ENCODE peak calls at places on chromosomes 11 and 22, in seven cellular contexts. One of them, this sample, is unnamed.

GRCh38 chr11:95372097-95372656 is 141.2 kb upstream of the SESN3 start:
- DNase-seq in heart right ventricle: no peak
- DNase-seq in testis: no peak
- DNase-seq in lung: no peak
- DNase-seq in endothelial cell: no peak
- DNase-seq in GM06990: no peak
- DNase-seq in coronary artery: no peak
- DNase-seq in this sample: no peak

GRCh38 chr11:10824888-10825287 is 16.2 kb upstream of the EIF4G2 start:
- DNase-seq in heart right ventricle: no peak
- DNase-seq in coronary artery: no peak
- DNase-seq in testis: no peak
- DNase-seq in lung: no peak
- DNase-seq in GM06990: no peak
- DNase-seq in endothelial cell: no peak
- DNase-seq in this sample: no peak

GRCh38 chr11:128039140-128040021 is 548.0 kb downstream of the ETS1 start:
- DNase-seq in lung: peak; percentile 51
- DNase-seq in coronary artery: no peak
- DNase-seq in GM06990: no peak
- DNase-seq in heart right ventricle: peak; percentile 21
- DNase-seq in endothelial cell: no peak
- DNase-seq in testis: no peak
- DNase-seq in this sample: no peak

GRCh38 chr22:44256085-44256484 is 56.7 kb downstream of the SHISAL1 start:
- DNase-seq in lung: no peak
- DNase-seq in GM06990: no peak
- DNase-seq in coronary artery: peak; percentile 47
- DNase-seq in testis: peak; percentile 1
- DNase-seq in endothelial cell: no peak
- DNase-seq in heart right ventricle: no peak
- DNase-seq in this sample: no peak

GRCh38 chr11:116312560-116313340 is 460.0 kb downstream of the BUD13 start:
- DNase-seq in heart right ventricle: peak; percentile 87
- DNase-seq in testis: peak; percentile 90
- DNase-seq in GM06990: no peak
- DNase-seq in lung: peak; percentile 84
- DNase-seq in coronary artery: no peak
- DNase-seq in endothelial cell: no peak
- DNase-seq in this sample: no peak

GRCh38 chr11:10293423-10294288 is at the start of gene SBF2:
- DNase-seq in heart right ventricle: peak; percentile 90
- DNase-seq in endothelial cell: peak; percentile 87
- DNase-seq in testis: peak; percentile 89
- DNase-seq in coronary artery: peak; percentile 90
- DNase-seq in lung: peak; percentile 69
- DNase-seq in GM06990: peak; percentile 75
- DNase-seq in this sample: peak; percentile 78

GRCh38 chr11:15157738-15158137 is 43.0 kb downstream of the INSC start:
- DNase-seq in coronary artery: no peak
- DNase-seq in testis: no peak
- DNase-seq in lung: no peak
- DNase-seq in heart right ventricle: no peak
- DNase-seq in endothelial cell: no peak
- DNase-seq in GM06990: no peak
- DNase-seq in this sample: no peak

GRCh38 chr11:83918471-83918870 is 632.3 kb upstream of the CCDC90B start:
- DNase-seq in lung: no peak
- DNase-seq in endothelial cell: no peak
- DNase-seq in heart right ventricle: peak; percentile 21
- DNase-seq in testis: no peak
- DNase-seq in coronary artery: no peak
- DNase-seq in GM06990: no peak
- DNase-seq in this sample: no peak

GRCh38 chr11:43812471-43812870 is 68.2 kb upstream of the ALKBH3 start:
- DNase-seq in heart right ventricle: no peak
- DNase-seq in testis: no peak
- DNase-seq in GM06990: no peak
- DNase-seq in lung: no peak
- DNase-seq in endothelial cell: no peak
- DNase-seq in coronary artery: no peak
- DNase-seq in this sample: no peak

GRCh38 chr11:43806976-43807375 is 73.7 kb upstream of the ALKBH3 start:
- DNase-seq in GM06990: no peak
- DNase-seq in endothelial cell: no peak
- DNase-seq in coronary artery: no peak
- DNase-seq in testis: no peak
- DNase-seq in heart right ventricle: no peak
- DNase-seq in lung: no peak
- DNase-seq in this sample: no peak

DNA sequence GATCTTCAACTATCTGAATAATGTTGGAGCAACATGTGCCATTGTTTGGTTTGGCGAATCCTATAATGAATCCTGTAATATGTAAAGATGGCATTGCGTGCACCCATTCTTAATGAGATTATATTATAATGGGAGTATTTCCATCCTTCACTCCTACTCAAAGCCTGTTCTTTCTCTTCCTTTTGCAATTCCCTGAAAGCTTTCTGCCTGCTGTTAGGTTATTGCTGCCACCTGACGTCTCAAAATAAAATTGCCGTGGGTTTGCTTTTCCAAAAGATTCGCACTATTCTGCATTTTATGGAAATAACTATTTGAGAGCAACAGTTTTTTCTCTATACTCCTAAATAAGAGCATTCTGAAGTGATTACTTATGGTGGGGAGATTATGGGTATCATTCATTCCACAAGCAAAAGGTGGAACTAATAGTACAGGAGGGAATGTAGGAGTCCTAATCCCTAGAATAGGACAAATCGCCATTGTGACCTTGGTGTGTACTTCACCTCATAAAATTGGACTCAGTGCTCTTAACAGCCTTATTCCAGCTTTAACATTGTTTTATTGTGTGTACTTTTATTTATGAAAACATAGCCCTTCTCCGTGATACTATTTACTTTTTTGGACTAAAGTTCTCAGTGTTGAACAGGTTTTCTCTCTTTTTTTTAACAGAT is 69.6 kb upstream of the ALKBH3 start:
- DNase-seq in testis: no peak
- DNase-seq in endothelial cell: no peak
- DNase-seq in coronary artery: no peak
- DNase-seq in GM06990: no peak
- DNase-seq in heart right ventricle: no peak
- DNase-seq in lung: no peak
- DNase-seq in this sample: no peak
- TF ChIP-seq CTCF in testis: peak; percentile 24
- TF ChIP-seq CTCF in endothelial cell: no peak
- TF ChIP-seq CTCF in coronary artery: peak; percentile 38
- TF ChIP-seq CTCF in GM06990: no peak
- TF ChIP-seq CTCF in heart right ventricle: peak; percentile 44
- TF ChIP-seq CTCF in lung: no peak
- TF ChIP-seq CTCF in this sample: no peak

DNA sequence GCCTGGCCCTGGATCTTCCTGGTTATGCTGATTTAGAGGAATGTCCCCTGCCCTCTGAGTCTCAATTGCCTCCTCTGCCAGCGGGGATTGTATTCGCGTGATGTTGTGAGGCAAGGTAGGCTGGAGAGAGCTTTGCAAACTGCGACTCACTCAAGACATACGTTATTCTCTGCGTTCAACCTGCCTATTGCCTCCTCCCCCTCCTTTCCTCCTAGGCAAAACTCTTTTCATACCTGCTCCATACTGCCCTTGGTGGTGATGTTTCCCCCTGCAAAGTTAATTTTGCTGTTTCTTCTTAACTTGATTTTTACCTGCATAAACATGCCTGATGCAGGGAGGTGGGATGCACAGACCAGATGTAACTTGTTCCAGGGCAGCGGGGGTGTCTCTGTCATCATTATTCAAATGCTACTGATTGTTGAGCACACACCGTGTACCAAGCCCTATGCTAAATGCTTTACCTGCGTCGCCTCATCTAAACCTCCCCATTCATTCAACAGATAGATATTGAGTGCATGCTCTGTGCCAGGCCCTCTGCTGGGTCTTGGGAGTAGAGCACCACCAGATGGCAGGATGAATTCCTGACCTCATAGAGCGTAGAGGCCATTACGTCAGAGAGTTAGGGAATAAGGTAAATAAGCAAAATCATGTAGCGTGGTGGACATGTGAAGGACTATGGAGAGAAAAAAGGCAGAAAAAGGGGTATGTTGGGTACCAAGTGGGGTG is 29.0 kb downstream of the SGSM1 start:
- DNase-seq in coronary artery: no peak
- DNase-seq in endothelial cell: peak; percentile 40
- DNase-seq in lung: no peak
- DNase-seq in GM06990: no peak
- DNase-seq in testis: peak; percentile 32
- DNase-seq in heart right ventricle: no peak
- DNase-seq in this sample: no peak
- TF ChIP-seq CTCF in coronary artery: no peak
- TF ChIP-seq CTCF in endothelial cell: no peak
- TF ChIP-seq CTCF in lung: no peak
- TF ChIP-seq CTCF in GM06990: no peak
- TF ChIP-seq CTCF in testis: no peak
- TF ChIP-seq CTCF in heart right ventricle: peak; percentile 16
- TF ChIP-seq CTCF in this sample: no peak

GRCh38 chr11:68214173-68215086 is 1.3 kb upstream of the KMT5B start:
- DNase-seq in endothelial cell: peak; percentile 35
- DNase-seq in lung: no peak
- DNase-seq in coronary artery: no peak
- DNase-seq in heart right ventricle: peak; percentile 44
- DNase-seq in testis: peak; percentile 37
- DNase-seq in GM06990: no peak
- DNase-seq in this sample: no peak

GRCh38 chr11:68213555-68214172 is 568 bp upstream of the KMT5B start:
- DNase-seq in lung: peak; percentile 79
- DNase-seq in heart right ventricle: peak; percentile 87
- DNase-seq in GM06990: peak; percentile 96
- DNase-seq in testis: peak; percentile 94
- DNase-seq in endothelial cell: peak; percentile 89
- DNase-seq in coronary artery: peak; percentile 85
- DNase-seq in this sample: peak; percentile 85

GRCh38 chr11:68213135-68213515 is at the start of gene KMT5B:
- DNase-seq in GM06990: no peak
- DNase-seq in coronary artery: no peak
- DNase-seq in endothelial cell: no peak
- DNase-seq in testis: peak; percentile 56
- DNase-seq in heart right ventricle: peak; percentile 70
- DNase-seq in lung: peak; percentile 50
- DNase-seq in this sample: no peak

GRCh38 chr11:68211546-68211945 is 1.6 kb downstream of the KMT5B start:
- DNase-seq in lung: no peak
- DNase-seq in testis: no peak
- DNase-seq in heart right ventricle: no peak
- DNase-seq in endothelial cell: no peak
- DNase-seq in GM06990: no peak
- DNase-seq in coronary artery: no peak
- DNase-seq in this sample: no peak

DNA sequence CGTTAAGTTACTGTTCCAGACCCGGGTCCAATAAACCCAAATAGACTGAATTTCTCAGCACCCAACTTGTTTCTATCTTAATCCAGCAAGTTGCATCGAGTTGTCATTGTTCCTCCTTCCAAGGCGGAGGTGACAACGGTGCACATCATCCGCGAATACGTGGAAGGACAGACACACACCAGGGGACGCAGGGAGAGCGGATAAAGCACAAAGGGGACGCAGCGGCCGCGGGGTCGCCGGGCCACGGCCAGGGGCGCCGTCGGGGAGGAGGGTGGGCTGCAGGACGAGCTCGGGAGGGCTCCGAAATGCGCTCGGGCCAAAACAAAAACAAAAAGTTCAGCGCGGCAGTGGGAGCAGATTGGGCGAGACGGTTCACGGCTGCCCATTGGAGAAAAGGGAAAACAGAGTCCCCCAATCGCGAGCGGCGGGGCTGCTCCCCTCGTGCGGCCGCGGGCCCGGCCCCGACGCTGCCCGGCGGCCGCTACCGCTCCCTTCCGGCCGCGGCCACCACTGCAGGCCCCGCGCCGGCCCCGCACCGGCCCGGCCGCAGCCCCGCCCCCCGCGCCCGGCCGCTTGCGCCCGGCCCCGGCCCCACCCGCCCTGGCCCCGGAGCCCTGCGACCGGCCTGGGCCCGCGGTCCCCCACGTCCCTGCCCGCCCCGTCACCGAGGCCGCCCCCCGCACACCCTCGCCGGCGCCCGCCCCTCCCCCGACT is 518 bp downstream of the KMT5B start:
- DNase-seq in endothelial cell: peak; percentile 72
- DNase-seq in testis: peak; percentile 72
- DNase-seq in lung: peak; percentile 76
- DNase-seq in coronary artery: peak; percentile 83
- DNase-seq in heart right ventricle: peak; percentile 75
- DNase-seq in GM06990: peak; percentile 81
- DNase-seq in this sample: peak; percentile 54
- TF ChIP-seq CTCF in endothelial cell: peak; percentile 37
- TF ChIP-seq CTCF in testis: no peak
- TF ChIP-seq CTCF in lung: no peak
- TF ChIP-seq CTCF in coronary artery: no peak
- TF ChIP-seq CTCF in heart right ventricle: peak; percentile 14
- TF ChIP-seq CTCF in GM06990: no peak
- TF ChIP-seq CTCF in this sample: no peak

GRCh38 chr11:73361953-73362776 is 14.0 kb upstream of the RELT start:
- DNase-seq in testis: peak; percentile 42
- DNase-seq in coronary artery: no peak
- DNase-seq in endothelial cell: peak; percentile 65
- DNase-seq in lung: no peak
- DNase-seq in GM06990: no peak
- DNase-seq in heart right ventricle: no peak
- DNase-seq in this sample: no peak

GRCh38 chr11:73363147-73363546 is 13.1 kb upstream of the RELT start:
- DNase-seq in endothelial cell: no peak
- DNase-seq in coronary artery: no peak
- DNase-seq in testis: no peak
- DNase-seq in GM06990: no peak
- DNase-seq in heart right ventricle: no peak
- DNase-seq in lung: no peak
- DNase-seq in this sample: no peak

GRCh38 chr11:73359930-73360742 is 16.1 kb upstream of the RELT start:
- DNase-seq in coronary artery: no peak
- DNase-seq in lung: no peak
- DNase-seq in heart right ventricle: no peak
- DNase-seq in endothelial cell: peak; percentile 73
- DNase-seq in testis: peak; percentile 39
- DNase-seq in GM06990: no peak
- DNase-seq in this sample: no peak

GRCh38 chr11:73359341-73359740 is 16.9 kb upstream of the RELT start:
- DNase-seq in heart right ventricle: peak; percentile 60
- DNase-seq in GM06990: no peak
- DNase-seq in lung: no peak
- DNase-seq in testis: peak; percentile 45
- DNase-seq in coronary artery: peak; percentile 88
- DNase-seq in endothelial cell: no peak
- DNase-seq in this sample: no peak

DNA sequence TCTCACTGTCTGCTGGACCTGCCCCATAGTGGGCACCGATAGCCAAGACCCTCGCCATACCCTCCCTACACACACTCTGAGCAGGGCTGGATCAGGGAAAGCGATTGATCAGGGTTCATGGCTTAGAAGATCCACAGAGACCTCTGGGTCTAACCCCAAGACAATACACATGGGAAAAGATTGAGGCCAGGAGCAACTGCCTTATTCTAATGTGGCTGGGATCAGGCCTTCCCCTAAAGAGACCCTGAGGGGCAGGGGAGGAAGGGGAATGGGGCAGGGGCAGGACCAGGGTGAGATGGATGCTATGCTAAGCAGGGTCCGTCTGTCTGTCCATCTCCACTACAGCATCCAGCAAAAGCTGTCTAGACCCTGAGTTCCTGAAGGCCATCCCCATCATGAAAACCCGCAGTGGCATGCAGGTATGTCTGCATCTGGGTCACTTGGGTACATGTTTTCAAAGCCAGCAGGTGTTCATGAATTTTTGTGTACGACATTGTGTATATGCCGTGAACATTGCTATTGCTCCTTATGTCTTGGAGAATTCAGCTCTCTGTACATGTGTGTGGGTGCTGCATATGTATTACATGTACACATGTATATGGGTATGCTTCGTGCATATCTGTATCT is 15.3 kb upstream of the RELT start:
- DNase-seq in coronary artery: no peak
- DNase-seq in endothelial cell: no peak
- DNase-seq in heart right ventricle: no peak
- DNase-seq in testis: no peak
- DNase-seq in GM06990: no peak
- DNase-seq in lung: no peak
- DNase-seq in this sample: no peak
- TF ChIP-seq CTCF in coronary artery: no peak
- TF ChIP-seq CTCF in endothelial cell: peak; percentile 22
- TF ChIP-seq CTCF in heart right ventricle: no peak
- TF ChIP-seq CTCF in testis: no peak
- TF ChIP-seq CTCF in GM06990: no peak
- TF ChIP-seq CTCF in lung: no peak
- TF ChIP-seq CTCF in this sample: no peak